ENCODE peak calls at places on chromosomes 11 and 22, in seven cellular contexts. B is colonic mucosa; Z is aorta; T is PC-9; F is heart right ventricle; S is effector memory CD4-positive, alpha-beta T cell; M is breast epithelium. L is an unnamed sample.

GRCh38 chr11:67118059-67118766 is 850 bp upstream of the KDM2A start:
- DNase-seq in B (peak; percentile 46), Z (peak; percentile 65), T (peak; percentile 65), F (peak; percentile 62), S (peak; percentile 25), M (peak; percentile 52), L (peak; percentile 75)

GRCh38 chr11:96254854-96255253 is 88.1 kb downstream of the MAML2 start:
- DNase-seq in B (no peak), Z (no peak), T (no peak), F (no peak), S (no peak), M (no peak), L (no peak)

GRCh38 chr22:48856308-48856615 is 971.4 kb downstream of the BRD1 start:
- DNase-seq in B (no peak), Z (no peak), T (no peak), F (no peak), S (no peak), M (no peak), L (no peak)

GRCh38 chr11:119367661-119368120 is 13.8 kb downstream of the USP2 start:
- DNase-seq in B (peak; percentile 49), Z (no peak), T (no peak), F (no peak), S (no peak), M (no peak), L (peak; percentile 60)

GRCh38 chr22:42291287-42291686 is 20.8 kb upstream of the TCF20 start:
- DNase-seq in B (no peak), Z (no peak), T (no peak), F (no peak), S (no peak), M (no peak), L (no peak)

GRCh38 chr11:3944198-3944597 is 88.7 kb downstream of the STIM1 start:
- DNase-seq in B (no peak), Z (peak; percentile 53), T (no peak), F (no peak), S (no peak), M (no peak), L (no peak)

GRCh38 chr22:47119181-47119580 is 356.7 kb downstream of the TBC1D22A start:
- DNase-seq in B (no peak), Z (no peak), T (no peak), F (no peak), S (no peak), M (no peak), L (no peak)

GRCh38 chr11:82995276-82995675 is 76.4 kb downstream of the RAB30 start:
- DNase-seq in B (no peak), Z (no peak), T (no peak), F (no peak), S (no peak), M (no peak), L (no peak)

GRCh38 chr11:83681045-83681781 is 395.0 kb upstream of the CCDC90B start:
- DNase-seq in B (no peak), Z (no peak), T (no peak), F (no peak), S (no peak), M (no peak), L (no peak)

GRCh38 chr22:20408891-20409290 is 14.9 kb downstream of the ZNF74 start:
- DNase-seq in B (no peak), Z (peak; percentile 15), T (no peak), F (no peak), S (no peak), M (no peak), L (no peak)

GRCh38 chr11:23112987-23113886 is 253.0 kb upstream of the CCDC179 start:
- DNase-seq in B (peak; percentile 87), Z (no peak), T (peak; percentile 38), F (no peak), S (no peak), M (no peak), L (peak; percentile 70)

GRCh38 chr11:123452799-123453198 is 22.7 kb downstream of the GRAMD1B start:
- DNase-seq in B (no peak), Z (no peak), T (no peak), F (no peak), S (no peak), M (no peak), L (no peak)

GRCh38 chr11:125190549-125190948 is 26.0 kb downstream of the PKNOX2 start:
- DNase-seq in B (no peak), Z (no peak), T (no peak), F (no peak), S (no peak), M (no peak), L (no peak)

GRCh38 chr11:73271936-73272679 is at the start of gene P2RY6:
- DNase-seq in B (no peak), Z (peak; percentile 80), T (peak; percentile 84), F (no peak), S (no peak), M (no peak), L (no peak)

GRCh38 chr22:35421121-35421520 is 21.2 kb downstream of the MCM5 start:
- DNase-seq in B (no peak), Z (no peak), T (no peak), F (no peak), S (no peak), M (no peak), L (no peak)

GRCh38 chr11:66864172-66864901 is 7.5 kb downstream of the LRFN4 start:
- DNase-seq in B (peak; percentile 84), Z (no peak), T (no peak), F (no peak), S (no peak), M (no peak), L (peak; percentile 89)

GRCh38 chr11:10267821-10268220 is 26.2 kb downstream of the SBF2 start:
- DNase-seq in B (no peak), Z (no peak), T (no peak), F (no peak), S (no peak), M (no peak), L (no peak)

GRCh38 chr11:120115272-120116000 is 22.5 kb downstream of the TRIM29 start:
- DNase-seq in B (no peak), Z (no peak), T (no peak), F (no peak), S (no peak), M (no peak), L (no peak)

GRCh38 chr22:24697671-24698082 is 76.8 kb downstream of the PIWIL3 start:
- DNase-seq in B (peak; percentile 79), Z (peak; percentile 79), T (no peak), F (peak; percentile 31), S (no peak), M (no peak), L (peak; percentile 71)

GRCh38 chr11:77882396-77882795 is 61.5 kb downstream of the AAMDC start:
- DNase-seq in B (no peak), Z (no peak), T (no peak), F (no peak), S (no peak), M (no peak), L (no peak)

GRCh38 chr11:26330255-26330654 is 1.7 kb upstream of the ANO3 start:
- DNase-seq in B (no peak), Z (no peak), T (no peak), F (no peak), S (no peak), M (no peak), L (no peak)
- H3K4me1 ChIP-seq in B (no peaks in the 10 kb centered on the region), Z (no peaks in the 10 kb centered on the region), T (peaks cover 7% of the 10 kb centered on the region), F (no peaks in the 10 kb centered on the region), S (no peaks in the 10 kb centered on the region), M (no peaks in the 10 kb centered on the region), L (no peaks in the 10 kb centered on the region)

GRCh38 chr11:132346558-132347148 is 976.2 kb downstream of the NTM start:
- DNase-seq in B (no peak), Z (no peak), T (no peak), F (no peak), S (no peak), M (no peak), L (no peak)

GRCh38 chr11:132337819-132338416 is 967.5 kb downstream of the NTM start:
- DNase-seq in B (no peak), Z (no peak), T (no peak), F (no peak), S (no peak), M (no peak), L (no peak)

GRCh38 chr11:132347156-132348090 is 977.0 kb downstream of the NTM start:
- DNase-seq in B (no peak), Z (no peak), T (no peak), F (no peak), S (no peak), M (no peak), L (no peak)

GRCh38 chr11:132343445-132343844 is 973.0 kb downstream of the NTM start:
- DNase-seq in B (no peak), Z (no peak), T (no peak), F (no peak), S (no peak), M (no peak), L (no peak)

GRCh38 chr11:132342408-132342807 is 972.0 kb downstream of the NTM start:
- DNase-seq in B (no peak), Z (no peak), T (no peak), F (no peak), S (no peak), M (no peak), L (no peak)
- H3K4me1 ChIP-seq in B (no peaks in the 10 kb centered on the region), Z (no peaks in the 10 kb centered on the region), T (no peaks in the 10 kb centered on the region), F (no peaks in the 10 kb centered on the region), S (peaks cover 3% of the 10 kb centered on the region), M (no peaks in the 10 kb centered on the region), L (no peaks in the 10 kb centered on the region)

GRCh38 chr11:12389676-12390075 is 12.3 kb downstream of the PARVA start:
- DNase-seq in B (no peak), Z (no peak), T (no peak), F (no peak), S (no peak), M (no peak), L (no peak)

GRCh38 chr11:12388939-12389670 is 11.7 kb downstream of the PARVA start:
- DNase-seq in B (no peak), Z (no peak), T (no peak), F (no peak), S (no peak), M (no peak), L (no peak)

GRCh38 chr11:12388171-12388570 is 10.8 kb downstream of the PARVA start:
- DNase-seq in B (no peak), Z (no peak), T (no peak), F (no peak), S (no peak), M (no peak), L (no peak)

GRCh38 chr11:12386745-12387144 is 9.4 kb downstream of the PARVA start:
- DNase-seq in B (no peak), Z (no peak), T (no peak), F (no peak), S (no peak), M (peak; percentile 63), L (no peak)

DNA sequence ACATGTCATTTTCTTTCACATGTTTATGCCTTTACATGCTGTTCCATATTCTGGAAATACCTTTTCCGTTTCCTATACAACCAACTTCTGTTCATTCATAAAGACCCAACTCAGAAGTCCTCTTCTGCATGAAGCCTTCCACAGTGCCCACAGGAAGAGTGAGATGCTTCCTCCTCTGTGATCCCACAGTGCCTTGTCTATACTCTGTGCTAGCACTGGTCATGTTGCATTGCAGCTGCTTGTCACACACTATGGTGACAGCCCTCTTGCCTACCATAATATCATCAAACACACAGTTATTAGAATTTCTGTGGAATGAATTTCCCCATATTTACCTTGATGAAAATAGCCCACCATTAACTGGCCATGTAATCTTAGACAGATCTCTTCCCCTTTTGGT is 8.9 kb downstream of the PARVA start:
- DNase-seq in B (no peak), Z (no peak), T (no peak), F (no peak), S (no peak), M (no peak), L (no peak)
- H3K4me1 ChIP-seq in B (no peaks in the 10 kb centered on the region), Z (peaks cover 9% of the 10 kb centered on the region), T (no peaks in the 10 kb centered on the region), F (peaks cover 8% of the 10 kb centered on the region), S (no peaks in the 10 kb centered on the region), M (peaks cover 5% of the 10 kb centered on the region), L (no peaks in the 10 kb centered on the region)

GRCh38 chr11:69951821-69952590 is 126.1 kb upstream of the ANO1 start:
- DNase-seq in B (no peak), Z (peak; percentile 26), T (no peak), F (peak; percentile 2), S (no peak), M (no peak), L (peak; percentile 36)
- H3K4me1 ChIP-seq in B (peaks cover 12% of the 10 kb centered on the region), Z (no peaks in the 10 kb centered on the region), T (peaks cover 43% of the 10 kb centered on the region), F (no peaks in the 10 kb centered on the region), S (no peaks in the 10 kb centered on the region), M (no peaks in the 10 kb centered on the region), L (peaks cover 7% of the 10 kb centered on the region)